ENCODE peak calls at places on chromosomes 2 and 18, in five cellular contexts. H is epithelial cell of prostate; X is activated CD8-positive, alpha-beta memory T cell treated with anti-CD3 and anti-CD28 coated beads, Interleukin-2, amount 50 U/mL, for 48 hours; F is NCI-H345; O is T follicular helper cell. V is an unnamed sample.

GRCh38 chr2:118089015-118089800 is 937 bp downstream of the INSIG2 start:
- DNase-seq in H (no peak), X (no peak), F (no peak), O (no peak), V (no peak)

GRCh38 chr2:68709421-68709911 is 25.1 kb upstream of the ARHGAP25 start:
- DNase-seq in H (no peak), X (no peak), F (peak; percentile 28), O (no peak), V (no peak)

GRCh38 chr2:189661957-189662321 is 680 bp downstream of the ASNSD1 start:
- DNase-seq in H (no peak), X (no peak), F (no peak), O (no peak), V (no peak)

GRCh38 chr2:238906254-238906935 is 58.5 kb downstream of the TWIST2 start:
- DNase-seq in H (no peak), X (no peak), F (no peak), O (no peak), V (no peak)

GRCh38 chr2:207683438-207683837 is 28.0 kb upstream of the CCNYL1 start:
- DNase-seq in H (no peak), X (no peak), F (no peak), O (no peak), V (no peak)

GRCh38 chr2:43169987-43170732 is 56.2 kb downstream of the ZFP36L2 start:
- DNase-seq in H (no peak), X (peak; percentile 86), F (no peak), O (peak; percentile 50), V (no peak)

GRCh38 chr2:45793564-45793963 is 142.1 kb downstream of the PRKCE start:
- DNase-seq in H (no peak), X (no peak), F (peak; percentile 50), O (no peak), V (no peak)

GRCh38 chr2:29360016-29360784 is 245.0 kb downstream of the CLIP4 start:
- DNase-seq in H (no peak), X (no peak), F (no peak), O (no peak), V (no peak)

GRCh38 chr18:63183263-63183662 is 136.3 kb downstream of the BCL2 start:
- DNase-seq in H (no peak), X (no peak), F (no peak), O (no peak), V (no peak)

GRCh38 chr2:197502201-197502600 is 2.0 kb downstream of the HSPE1 start:
- DNase-seq in H (no peak), X (no peak), F (no peak), O (no peak), V (no peak)

GRCh38 chr2:128643221-128644065 is 324.8 kb upstream of the HS6ST1 start:
- DNase-seq in H (no peak), X (peak; percentile 13), F (no peak), O (no peak), V (no peak)

GRCh38 chr2:127624321-127625145 is 21.4 kb upstream of the GPR17 start:
- DNase-seq in H (no peak), X (no peak), F (no peak), O (no peak), V (no peak)

V was measured in nucleus accumbens.